ENCODE peak calls at places on chromosomes 6 and 20, in eight cellular contexts. One of them, this sample, is unnamed.
A peak's percentile ranks its signal among the peaks of the same experiment; 100 is the strongest.

GRCh38 chr6:53342210-53342609 is 6.5 kb downstream of the ELOVL5 start:
- DNase-seq in CD8-positive, alpha-beta T cell: no peak
- DNase-seq in stromal cell of bone marrow: no peak
- DNase-seq in heart left ventricle: no peak
- DNase-seq in MV-4-11: no peak
- DNase-seq in HepG2: no peak
- DNase-seq in astrocyte of the spinal cord: no peak
- DNase-seq in activated T-cell treated with anti-CD3 and anti-CD28 coated beads for 1 hour: no peak
- DNase-seq in this sample: no peak

GRCh38 chr20:23966927-23967615 is 21.5 kb downstream of the GGTLC1 start:
- DNase-seq in CD8-positive, alpha-beta T cell: no peak
- DNase-seq in stromal cell of bone marrow: no peak
- DNase-seq in heart left ventricle: peak; percentile 52
- DNase-seq in MV-4-11: no peak
- DNase-seq in HepG2: no peak
- DNase-seq in astrocyte of the spinal cord: no peak
- DNase-seq in activated T-cell treated with anti-CD3 and anti-CD28 coated beads for 1 hour: no peak
- DNase-seq in this sample: no peak

GRCh38 chr6:39806277-39806676 is 14.1 kb downstream of the DAAM2 start:
- DNase-seq in CD8-positive, alpha-beta T cell: no peak
- DNase-seq in stromal cell of bone marrow: no peak
- DNase-seq in heart left ventricle: no peak
- DNase-seq in MV-4-11: no peak
- DNase-seq in HepG2: no peak
- DNase-seq in astrocyte of the spinal cord: peak; percentile 13
- DNase-seq in activated T-cell treated with anti-CD3 and anti-CD28 coated beads for 1 hour: no peak
- DNase-seq in this sample: no peak

GRCh38 chr6:63690210-63690609 is 54.6 kb downstream of the PHF3 start:
- DNase-seq in CD8-positive, alpha-beta T cell: no peak
- DNase-seq in stromal cell of bone marrow: no peak
- DNase-seq in heart left ventricle: no peak
- DNase-seq in MV-4-11: peak; percentile 34
- DNase-seq in HepG2: no peak
- DNase-seq in astrocyte of the spinal cord: no peak
- DNase-seq in activated T-cell treated with anti-CD3 and anti-CD28 coated beads for 1 hour: no peak
- DNase-seq in this sample: no peak

GRCh38 chr20:44111712-44112335 is 75.2 kb downstream of the JPH2 start:
- DNase-seq in CD8-positive, alpha-beta T cell: no peak
- DNase-seq in stromal cell of bone marrow: no peak
- DNase-seq in heart left ventricle: no peak
- DNase-seq in MV-4-11: no peak
- DNase-seq in HepG2: no peak
- DNase-seq in astrocyte of the spinal cord: no peak
- DNase-seq in activated T-cell treated with anti-CD3 and anti-CD28 coated beads for 1 hour: no peak
- DNase-seq in this sample: no peak

GRCh38 chr6:138410972-138411667 is 7.1 kb downstream of the HEBP2 start:
- DNase-seq in CD8-positive, alpha-beta T cell: no peak
- DNase-seq in stromal cell of bone marrow: peak; percentile 47
- DNase-seq in heart left ventricle: no peak
- DNase-seq in MV-4-11: peak; percentile 34
- DNase-seq in HepG2: no peak
- DNase-seq in astrocyte of the spinal cord: peak; percentile 50
- DNase-seq in activated T-cell treated with anti-CD3 and anti-CD28 coated beads for 1 hour: no peak
- DNase-seq in this sample: no peak

GRCh38 chr20:62702886-62703852 is 5.5 kb upstream of the NTSR1 start:
- DNase-seq in CD8-positive, alpha-beta T cell: no peak
- DNase-seq in stromal cell of bone marrow: peak; percentile 82
- DNase-seq in heart left ventricle: peak; percentile 14
- DNase-seq in MV-4-11: peak; percentile 82
- DNase-seq in HepG2: peak; percentile 48
- DNase-seq in astrocyte of the spinal cord: peak; percentile 86
- DNase-seq in activated T-cell treated with anti-CD3 and anti-CD28 coated beads for 1 hour: no peak
- DNase-seq in this sample: no peak

GRCh38 chr6:131867744-131868143 is 59.9 kb downstream of the ENPP1 start:
- DNase-seq in CD8-positive, alpha-beta T cell: no peak
- DNase-seq in stromal cell of bone marrow: no peak
- DNase-seq in heart left ventricle: no peak
- DNase-seq in MV-4-11: no peak
- DNase-seq in HepG2: peak; percentile 92
- DNase-seq in astrocyte of the spinal cord: peak; percentile 17
- DNase-seq in activated T-cell treated with anti-CD3 and anti-CD28 coated beads for 1 hour: no peak
- DNase-seq in this sample: no peak

GRCh38 chr6:166736606-166737005 is 109.6 kb upstream of the RPS6KA2 start:
- DNase-seq in CD8-positive, alpha-beta T cell: no peak
- DNase-seq in stromal cell of bone marrow: peak; percentile 59
- DNase-seq in heart left ventricle: no peak
- DNase-seq in MV-4-11: no peak
- DNase-seq in HepG2: no peak
- DNase-seq in astrocyte of the spinal cord: peak; percentile 65
- DNase-seq in activated T-cell treated with anti-CD3 and anti-CD28 coated beads for 1 hour: no peak
- DNase-seq in this sample: no peak

GRCh38 chr20:50420380-50420779 is 89.8 kb upstream of the PTPN1 start:
- DNase-seq in CD8-positive, alpha-beta T cell: no peak
- DNase-seq in stromal cell of bone marrow: no peak
- DNase-seq in heart left ventricle: no peak
- DNase-seq in MV-4-11: no peak
- DNase-seq in HepG2: no peak
- DNase-seq in astrocyte of the spinal cord: no peak
- DNase-seq in activated T-cell treated with anti-CD3 and anti-CD28 coated beads for 1 hour: no peak
- DNase-seq in this sample: no peak

GRCh38 chr20:10060223-10060622 is 25.4 kb downstream of the ANKEF1 start:
- DNase-seq in CD8-positive, alpha-beta T cell: no peak
- DNase-seq in stromal cell of bone marrow: no peak
- DNase-seq in heart left ventricle: no peak
- DNase-seq in MV-4-11: peak; percentile 71
- DNase-seq in HepG2: no peak
- DNase-seq in astrocyte of the spinal cord: peak; percentile 7
- DNase-seq in activated T-cell treated with anti-CD3 and anti-CD28 coated beads for 1 hour: no peak
- DNase-seq in this sample: peak; percentile 9

GRCh38 chr20:46049190-46049589 is 20.2 kb downstream of the SLC12A5 start:
- DNase-seq in CD8-positive, alpha-beta T cell: no peak
- DNase-seq in stromal cell of bone marrow: no peak
- DNase-seq in heart left ventricle: no peak
- DNase-seq in MV-4-11: no peak
- DNase-seq in HepG2: no peak
- DNase-seq in astrocyte of the spinal cord: no peak
- DNase-seq in activated T-cell treated with anti-CD3 and anti-CD28 coated beads for 1 hour: no peak
- DNase-seq in this sample: no peak

GRCh38 chr6:127879685-127880084 is 21.2 kb downstream of the THEMIS start:
- DNase-seq in CD8-positive, alpha-beta T cell: no peak
- DNase-seq in stromal cell of bone marrow: peak; percentile 12
- DNase-seq in heart left ventricle: no peak
- DNase-seq in MV-4-11: no peak
- DNase-seq in HepG2: no peak
- DNase-seq in astrocyte of the spinal cord: peak; percentile 15
- DNase-seq in activated T-cell treated with anti-CD3 and anti-CD28 coated beads for 1 hour: no peak
- DNase-seq in this sample: no peak

GRCh38 chr6:142372348-142372747 is 70.5 kb downstream of the ADGRG6 start:
- DNase-seq in CD8-positive, alpha-beta T cell: no peak
- DNase-seq in stromal cell of bone marrow: no peak
- DNase-seq in heart left ventricle: no peak
- DNase-seq in MV-4-11: no peak
- DNase-seq in HepG2: no peak
- DNase-seq in astrocyte of the spinal cord: peak; percentile 54
- DNase-seq in activated T-cell treated with anti-CD3 and anti-CD28 coated beads for 1 hour: no peak
- DNase-seq in this sample: no peak

GRCh38 chr20:58678806-58679205 is 13.8 kb upstream of the NPEPL1 start:
- DNase-seq in CD8-positive, alpha-beta T cell: no peak
- DNase-seq in stromal cell of bone marrow: no peak
- DNase-seq in heart left ventricle: no peak
- DNase-seq in MV-4-11: no peak
- DNase-seq in HepG2: no peak
- DNase-seq in astrocyte of the spinal cord: no peak
- DNase-seq in activated T-cell treated with anti-CD3 and anti-CD28 coated beads for 1 hour: no peak
- DNase-seq in this sample: no peak

GRCh38 chr6:37635319-37635718 is 62.4 kb downstream of the MDGA1 start:
- DNase-seq in CD8-positive, alpha-beta T cell: no peak
- DNase-seq in stromal cell of bone marrow: no peak
- DNase-seq in heart left ventricle: no peak
- DNase-seq in MV-4-11: no peak
- DNase-seq in HepG2: no peak
- DNase-seq in astrocyte of the spinal cord: no peak
- DNase-seq in activated T-cell treated with anti-CD3 and anti-CD28 coated beads for 1 hour: no peak
- DNase-seq in this sample: no peak

GRCh38 chr6:13014551-13015378 is 298.2 kb downstream of the PHACTR1 start:
- DNase-seq in CD8-positive, alpha-beta T cell: no peak
- DNase-seq in stromal cell of bone marrow: no peak
- DNase-seq in heart left ventricle: peak; percentile 48
- DNase-seq in MV-4-11: no peak
- DNase-seq in HepG2: no peak
- DNase-seq in astrocyte of the spinal cord: no peak
- DNase-seq in activated T-cell treated with anti-CD3 and anti-CD28 coated beads for 1 hour: no peak
- DNase-seq in this sample: no peak

GRCh38 chr6:52176550-52176949 is 9.6 kb upstream of the IL17A start:
- DNase-seq in CD8-positive, alpha-beta T cell: no peak
- DNase-seq in stromal cell of bone marrow: no peak
- DNase-seq in heart left ventricle: no peak
- DNase-seq in MV-4-11: no peak
- DNase-seq in HepG2: no peak
- DNase-seq in astrocyte of the spinal cord: no peak
- DNase-seq in activated T-cell treated with anti-CD3 and anti-CD28 coated beads for 1 hour: no peak
- DNase-seq in this sample: no peak

GRCh38 chr6:147167009-147167408 is 37.2 kb upstream of the STXBP5 start:
- DNase-seq in CD8-positive, alpha-beta T cell: no peak
- DNase-seq in stromal cell of bone marrow: no peak
- DNase-seq in heart left ventricle: no peak
- DNase-seq in MV-4-11: no peak
- DNase-seq in HepG2: no peak
- DNase-seq in astrocyte of the spinal cord: no peak
- DNase-seq in activated T-cell treated with anti-CD3 and anti-CD28 coated beads for 1 hour: no peak
- DNase-seq in this sample: no peak

GRCh38 chr20:35971981-35972380 is 3.6 kb downstream of the CNBD2 start:
- DNase-seq in CD8-positive, alpha-beta T cell: no peak
- DNase-seq in stromal cell of bone marrow: no peak
- DNase-seq in heart left ventricle: no peak
- DNase-seq in MV-4-11: no peak
- DNase-seq in HepG2: no peak
- DNase-seq in astrocyte of the spinal cord: no peak
- DNase-seq in activated T-cell treated with anti-CD3 and anti-CD28 coated beads for 1 hour: no peak
- DNase-seq in this sample: no peak

GRCh38 chr20:44911264-44911921 is 1.5 kb downstream of the PABPC1L start:
- DNase-seq in CD8-positive, alpha-beta T cell: peak; percentile 25
- DNase-seq in stromal cell of bone marrow: peak; percentile 19
- DNase-seq in heart left ventricle: no peak
- DNase-seq in MV-4-11: peak; percentile 43
- DNase-seq in HepG2: peak; percentile 96
- DNase-seq in astrocyte of the spinal cord: peak; percentile 41
- DNase-seq in activated T-cell treated with anti-CD3 and anti-CD28 coated beads for 1 hour: peak; percentile 28
- DNase-seq in this sample: peak; percentile 44

GRCh38 chr6:131948692-131949614 is 2.2 kb downstream of the CCN2 start:
- DNase-seq in CD8-positive, alpha-beta T cell: no peak
- DNase-seq in stromal cell of bone marrow: peak; percentile 38
- DNase-seq in heart left ventricle: peak; percentile 45
- DNase-seq in MV-4-11: no peak
- DNase-seq in HepG2: peak; percentile 67
- DNase-seq in astrocyte of the spinal cord: peak; percentile 84
- DNase-seq in activated T-cell treated with anti-CD3 and anti-CD28 coated beads for 1 hour: no peak
- DNase-seq in this sample: no peak

GRCh38 chr20:2156224-2156623 is 54.6 kb downstream of the STK35 start:
- DNase-seq in CD8-positive, alpha-beta T cell: no peak
- DNase-seq in stromal cell of bone marrow: no peak
- DNase-seq in heart left ventricle: no peak
- DNase-seq in MV-4-11: no peak
- DNase-seq in HepG2: no peak
- DNase-seq in astrocyte of the spinal cord: no peak
- DNase-seq in activated T-cell treated with anti-CD3 and anti-CD28 coated beads for 1 hour: no peak
- DNase-seq in this sample: no peak

GRCh38 chr6:2989332-2990178 is 10.1 kb upstream of the NQO2 start:
- DNase-seq in CD8-positive, alpha-beta T cell: peak; percentile 63
- DNase-seq in stromal cell of bone marrow: peak; percentile 99
- DNase-seq in heart left ventricle: peak; percentile 89
- DNase-seq in MV-4-11: peak; percentile 96
- DNase-seq in HepG2: peak; percentile 97
- DNase-seq in astrocyte of the spinal cord: peak; percentile 98
- DNase-seq in activated T-cell treated with anti-CD3 and anti-CD28 coated beads for 1 hour: peak; percentile 57
- DNase-seq in this sample: peak; percentile 62